ENCODE peak calls at places on chromosomes 12 and 14, in four cellular contexts. K is stimulated activated CD8-positive, alpha-beta memory T cell treated with anti-CD3 and anti-CD28 coated beads, Interleukin-15, amount 100 ng/mL, for 1 hour; O is HFFc6; R is choroid plexus epithelial cell. Q is an unnamed sample.

GRCh38 chr12:88417531-88417930 is 162.7 kb downstream of the KITLG start:
- DNase-seq in K (no peak), O (no peak), R (no peak), Q (no peak)

GRCh38 chr12:108082506-108082905 is 46.6 kb upstream of the WSCD2 start:
- DNase-seq in K (no peak), O (no peak), R (no peak), Q (no peak)

GRCh38 chr12:29563636-29564035 is 66.2 kb upstream of the OVCH1 start:
- DNase-seq in K (no peak), O (no peak), R (no peak), Q (no peak)

GRCh38 chr12:124485371-124485770 is 82.0 kb downstream of the NCOR2 start:
- DNase-seq in K (no peak), O (no peak), R (no peak), Q (no peak)

GRCh38 chr12:129084875-129085826 is 231.9 kb downstream of the GLT1D1 start:
- DNase-seq in K (no peak), O (no peak), R (no peak), Q (no peak)

GRCh38 chr12:64175254-64175945 is 46.7 kb downstream of the KICS2 start:
- DNase-seq in K (no peak), O (no peak), R (peak; percentile 63), Q (no peak)

GRCh38 chr12:71967176-71967575 is 28.5 kb downstream of the TPH2 start:
- DNase-seq in K (no peak), O (peak; percentile 5), R (no peak), Q (no peak)

GRCh38 chr14:104317500-104317805 is 179.1 kb downstream of the KIF26A start:
- DNase-seq in K (no peak), O (no peak), R (no peak), Q (no peak)

GRCh38 chr12:46153267-46153872 is 115.5 kb downstream of the SLC38A1 start:
- DNase-seq in K (no peak), O (peak; percentile 36), R (peak; percentile 57), Q (peak; percentile 42)

GRCh38 chr12:115037830-115038229 is 353.9 kb upstream of the TBX3 start:
- DNase-seq in K (no peak), O (no peak), R (peak; percentile 50), Q (no peak)

GRCh38 chr14:104550849-104551728 is 28.5 kb upstream of the C14orf180 start:
- DNase-seq in K (no peak), O (no peak), R (no peak), Q (no peak)

GRCh38 chr12:64912501-64912900 is 88.1 kb downstream of the TBC1D30 start:
- DNase-seq in K (no peak), O (no peak), R (no peak), Q (peak; percentile 54)

GRCh38 chr12:114682920-114683708 is 861 bp downstream of the TBX3 start:
- DNase-seq in K (no peak), O (no peak), R (peak; percentile 47), Q (no peak)

GRCh38 chr12:32901553-32901952 is 5.0 kb upstream of the PKP2 start:
- DNase-seq in K (no peak), O (no peak), R (peak; percentile 58), Q (peak; percentile 31)

GRCh38 chr12:59164991-59165718 is 244.9 kb upstream of the LRIG3 start:
- DNase-seq in K (no peak), O (peak; percentile 55), R (peak; percentile 74), Q (peak; percentile 59)

GRCh38 chr12:4849024-4849594 is 60.6 kb upstream of the KCNA1 start:
- DNase-seq in K (no peak), O (peak; percentile 25), R (peak; percentile 63), Q (peak; percentile 33)

GRCh38 chr12:83807906-83808305 is 1104.7 kb downstream of the SLC6A15 start:
- DNase-seq in K (no peak), O (no peak), R (no peak), Q (no peak)

GRCh38 chr14:65312859-65313258 is 99.7 kb upstream of the FUT8 start:
- DNase-seq in K (no peak), O (no peak), R (no peak), Q (no peak)

GRCh38 chr12:109491671-109492070 is 14.2 kb downstream of the UBE3B start:
- DNase-seq in K (no peak), O (no peak), R (no peak), Q (no peak)

GRCh38 chr12:8904665-8905064 is 9.6 kb upstream of the PHC1 start:
- DNase-seq in K (no peak), O (no peak), R (no peak), Q (no peak)

GRCh38 chr12:93482721-93483120 is 15.4 kb downstream of the MRPL42 start:
- DNase-seq in K (no peak), O (no peak), R (no peak), Q (no peak)

GRCh38 chr12:83092101-83092500 is 405.4 kb downstream of the TMTC2 start:
- DNase-seq in K (no peak), O (no peak), R (no peak), Q (no peak)

GRCh38 chr12:95248604-95249355 is 31.2 kb downstream of the VEZT start:
- DNase-seq in K (no peak), O (no peak), R (peak; percentile 86), Q (peak; percentile 78)

GRCh38 chr12:101707131-101707782 is 9.8 kb downstream of the CHPT1 start:
- DNase-seq in K (no peak), O (no peak), R (peak; percentile 30), Q (no peak)

Q was measured in astrocyte of the spinal cord.